ENCODE peak calls at places on chromosome 11, in four cellular contexts. N, F, K and W are unnamed samples.

GRCh38 chr11:84140386-84141169 is 854.4 kb upstream of the CCDC90B start:
- DNase-seq in F (no peak), N (no peak), K (no peak), W (no peak)

GRCh38 chr11:67562951-67563350 is 20.7 kb upstream of the GSTP1 start:
- DNase-seq in F (no peak), K (no peak), N (no peak), W (no peak)

GRCh38 chr11:119676461-119677020 is 52.5 kb downstream of the NECTIN1 start:
- DNase-seq in K (no peak), F (no peak), N (no peak), W (no peak)

GRCh38 chr11:77725433-77725832 is 87.8 kb upstream of the CLNS1A start:
- DNase-seq in F (no peak), N (no peak), K (peak), W (no peak)

GRCh38 chr11:32118025-32118974 is 27.4 kb downstream of the RCN1 start:
- DNase-seq in F (no peak), K (no peak), N (peak), W (no peak)

GRCh38 chr11:85682330-85683305 is 3.4 kb downstream of the CCDC89 start:
- DNase-seq in K (no peak), N (no peak), F (peak), W (peak)

GRCh38 chr11:44978961-44979331 is 28.3 kb upstream of the TP53I11 start:
- DNase-seq in F (no peak), K (no peak), N (peak), W (peak)

GRCh38 chr11:105357764-105358163 is 218.2 kb upstream of the CARD18 start:
- DNase-seq in F (no peak), K (no peak), N (no peak), W (no peak)

DNA sequence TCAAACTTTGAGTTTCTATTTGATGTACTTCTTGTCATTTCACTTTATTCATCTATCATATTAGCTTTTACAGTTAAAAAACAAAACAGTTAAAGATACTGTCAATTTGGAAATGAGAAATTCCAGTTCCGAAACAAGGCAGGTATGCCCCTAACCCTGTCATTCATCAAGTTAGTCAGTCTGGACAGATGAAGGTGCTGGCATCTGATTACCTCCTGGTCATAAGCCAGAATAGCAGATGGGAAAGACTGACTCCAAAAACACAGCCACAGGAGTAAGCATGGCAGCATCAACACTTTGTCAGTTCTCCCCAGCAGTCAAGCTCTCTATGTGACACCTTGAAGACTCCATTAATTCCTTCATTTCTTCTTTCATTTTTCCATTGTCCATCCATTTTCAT is 4.3 kb downstream of the LRRC51 start:
- DNase-seq in K (no peak), N (no peak), F (no peak), W (no peak)
- TF ChIP-seq BHLHE40 in K (no peak), N (no peak), F (no peak), W (no peak)

GRCh38 chr11:61587541-61587941 is 6.7 kb upstream of the SYT7 start:
- DNase-seq in N (no peak), K (no peak), F (peak), W (no peak)
- TF ChIP-seq ESRRA in N (no peak), K (no peak), F (no peak), W (no peak)

GRCh38 chr11:68724293-68724692 is 27.0 kb downstream of the TESMIN start:
- DNase-seq in F (no peak), K (no peak), N (no peak), W (no peak)
- TF ChIP-seq BHLHE40 in F (no peak), K (no peak), N (no peak), W (no peak)

DNA sequence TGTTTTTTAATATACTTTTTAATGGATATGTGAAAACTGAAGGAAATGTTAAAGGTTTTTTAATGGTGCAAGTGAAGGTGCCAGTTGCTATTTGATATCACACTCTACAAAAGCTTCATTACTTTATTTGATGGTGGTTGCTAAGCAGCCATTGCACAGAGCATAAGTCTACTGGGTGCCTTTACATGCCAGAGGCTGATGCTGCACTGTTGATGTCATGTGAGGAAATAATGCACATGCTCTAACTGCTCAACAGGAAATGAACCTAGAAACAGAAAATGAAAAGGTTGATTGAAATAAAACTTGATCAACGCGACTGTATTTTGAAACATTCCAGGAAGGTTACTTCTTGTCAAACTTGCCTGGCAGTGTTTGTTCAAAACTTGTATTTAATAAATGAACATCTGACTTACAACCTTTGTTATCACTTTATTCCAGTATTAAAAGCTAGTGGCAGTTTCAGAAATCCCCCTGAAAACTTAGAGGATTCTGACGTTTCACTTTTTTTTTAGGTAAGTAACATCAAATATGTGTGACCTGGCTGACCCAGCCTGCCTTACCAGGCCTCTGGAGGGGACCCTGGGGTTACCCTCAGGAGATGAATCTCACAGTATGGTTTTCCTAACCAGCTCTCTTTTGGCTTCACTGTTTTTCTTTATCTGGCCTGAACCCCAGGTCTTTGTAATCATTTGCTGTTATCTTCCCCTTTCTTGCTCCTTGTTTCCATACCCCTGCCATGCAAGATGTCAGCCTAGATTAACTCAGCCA is 2.4 kb upstream of the ATP5MG start:
- DNase-seq in F (no peak), K (no peak), N (no peak), W (no peak)
- TF ChIP-seq ESRRA in F (no peak), K (no peak), N (no peak), W (no peak)

DNA sequence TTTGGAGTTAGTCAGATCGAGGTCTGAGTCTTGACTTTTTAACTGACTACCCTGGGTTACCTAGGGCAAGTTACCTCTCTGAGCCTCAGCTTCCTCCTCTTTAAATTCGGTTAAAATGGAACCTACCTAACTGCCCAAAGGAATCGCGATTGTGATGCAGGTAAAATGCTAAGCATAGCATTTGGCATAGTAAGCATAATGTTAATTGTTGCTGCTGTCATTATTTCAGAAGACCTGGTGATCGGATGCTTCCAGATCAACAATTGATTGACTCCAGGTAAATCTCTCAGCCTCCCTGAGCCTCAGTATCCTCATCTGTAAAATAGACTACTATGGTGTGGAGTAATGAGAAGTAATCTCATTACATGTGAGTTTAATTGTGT is 550 bp upstream of the SLC43A1 start:
- DNase-seq in F (no peak), N (no peak), K (no peak), W (no peak)
- TF ChIP-seq BHLHE40 in F (no peak), N (no peak), K (no peak), W (no peak)